ENCODE peak calls at places on chromosomes 6 and 20, in five cellular contexts. C is heart left ventricle, X is adrenal gland, G is AG04449, A is transverse colon. U is an unnamed sample.

GRCh38 chr20:1646975-1647431 is 10.6 kb downstream of the SIRPG start:
- DNase-seq in C (no peak), X (no peak), G (no peak), A (no peak), U (no peak)

GRCh38 chr6:35327349-35328027 is 14.9 kb upstream of the PPARD start:
- DNase-seq in C (peak), X (peak), G (no peak), A (peak), U (no peak)

GRCh38 chr6:119349041-119349340 is 570 bp downstream of the MAN1A1 start:
- DNase-seq in C (no peak), X (no peak), G (no peak), A (no peak), U (no peak)

GRCh38 chr6:118574051-118574865 is 26.2 kb downstream of the PLN start:
- DNase-seq in C (no peak), X (no peak), G (no peak), A (no peak), U (no peak)

GRCh38 chr6:44128020-44128917 is 915 bp downstream of the TMEM63B start:
- DNase-seq in C (peak), X (peak), G (no peak), A (peak), U (no peak)

GRCh38 chr6:109999740-110000139 is 21.6 kb downstream of the GPR6 start:
- DNase-seq in C (no peak), X (no peak), G (no peak), A (no peak), U (no peak)

GRCh38 chr6:81878479-81878878 is 126.0 kb upstream of the TENT5A start:
- DNase-seq in C (no peak), X (no peak), G (no peak), A (no peak), U (no peak)

GRCh38 chr6:2063547-2063946 is 181.9 kb downstream of the GMDS start:
- DNase-seq in C (no peak), X (no peak), G (no peak), A (no peak), U (no peak)

GRCh38 chr6:144762450-144762849 is 477.3 kb downstream of the UTRN start:
- DNase-seq in C (no peak), X (no peak), G (no peak), A (no peak), U (no peak)

GRCh38 chr20:56411759-56412472 is at the start of gene CASS4:
- DNase-seq in C (no peak), X (peak), G (peak), A (no peak), U (no peak)

GRCh38 chr20:5044075-5044620 is 42.8 kb upstream of the SLC23A2 start:
- DNase-seq in C (no peak), X (no peak), G (no peak), A (no peak), U (no peak)

GRCh38 chr20:63735859-63736718 is at the start of gene LIME1:
- DNase-seq in C (no peak), X (peak), G (no peak), A (peak), U (no peak)

GRCh38 chr20:13336308-13337089 is 115.4 kb downstream of the ISM1 start:
- DNase-seq in C (no peak), X (no peak), G (no peak), A (no peak), U (peak)

GRCh38 chr20:36479938-36480337 is 61.4 kb upstream of the MYL9 start:
- DNase-seq in C (no peak), X (no peak), G (no peak), A (no peak), U (no peak)

GRCh38 chr6:87115402-87116135 is 20.7 kb upstream of the CGA start:
- DNase-seq in C (no peak), X (no peak), G (no peak), A (no peak), U (no peak)

GRCh38 chr6:169864148-169865030 is 113.0 kb downstream of the ERMARD start:
- DNase-seq in C (no peak), X (peak), G (no peak), A (peak), U (no peak)

GRCh38 chr6:165441176-165441575 is 131.8 kb upstream of the C6orf118 start:
- DNase-seq in C (no peak), X (no peak), G (no peak), A (no peak), U (no peak)

GRCh38 chr6:1970151-1970561 is 275.2 kb downstream of the GMDS start:
- DNase-seq in C (no peak), X (no peak), G (no peak), A (no peak), U (no peak)

GRCh38 chr20:8399963-8400362 is 267.9 kb downstream of the PLCB1 start:
- DNase-seq in C (no peak), X (no peak), G (no peak), A (no peak), U (no peak)

GRCh38 chr6:75943381-75943780 is 129.1 kb downstream of the IMPG1 start:
- DNase-seq in C (no peak), X (no peak), G (no peak), A (no peak), U (no peak)

GRCh38 chr20:46089076-46089337 is 755 bp downstream of the NCOA5 start:
- DNase-seq in C (no peak), X (no peak), G (no peak), A (no peak), U (no peak)

GRCh38 chr6:111711476-111711875 is 105.8 kb upstream of the TRAF3IP2 start:
- DNase-seq in C (peak), X (no peak), G (no peak), A (peak), U (no peak)

GRCh38 chr6:26273673-26274595 is 91.1 kb upstream of the BTN3A2 start:
- DNase-seq in C (no peak), X (no peak), G (no peak), A (no peak), U (no peak)

DNA sequence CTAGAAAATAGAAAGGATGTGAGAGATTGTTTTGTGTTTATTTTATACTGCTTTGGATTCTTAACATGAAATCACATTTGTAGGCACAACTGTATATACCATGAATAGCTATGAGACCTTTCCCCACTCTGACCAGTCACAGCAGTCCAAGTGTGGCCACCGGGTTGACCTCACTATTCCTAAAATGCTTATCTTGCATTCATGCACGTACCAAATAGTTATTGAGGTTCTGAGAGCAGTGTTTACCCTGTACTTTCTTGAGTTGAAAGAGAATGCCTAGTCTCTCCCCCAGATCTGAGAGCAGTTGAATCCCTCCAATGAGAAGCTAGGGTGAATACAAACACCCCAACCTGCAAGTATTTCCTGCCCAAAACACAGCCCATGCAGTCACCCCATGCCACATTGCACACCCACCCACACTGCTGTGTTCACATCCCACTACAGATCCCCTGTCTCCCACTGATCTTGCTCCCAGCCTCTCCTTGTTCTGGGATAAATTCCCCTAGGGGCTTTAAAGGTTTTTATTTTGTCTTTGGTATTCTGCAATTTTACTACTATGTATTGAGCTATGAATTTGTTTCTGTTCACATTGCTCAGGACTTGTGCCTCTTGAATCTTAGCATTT is 51.6 kb downstream of the GOPC start:
- DNase-seq in C (no peak), X (no peak), G (no peak), A (no peak), U (no peak)
- H3K4me3 ChIP-seq in C (no peak), X (no peak), G (no peak), A (no peak), U (no peak)

GRCh38 chr20:48025661-48026060 is 240.4 kb upstream of the SULF2 start:
- DNase-seq in C (no peak), X (no peak), G (peak), A (no peak), U (no peak)
- H3K4me3 ChIP-seq in C (no peak), X (peak), G (peak), A (no peak), U (no peak)

GRCh38 chr20:10940941-10941340 is 267.1 kb upstream of the JAG1 start:
- DNase-seq in C (no peak), X (no peak), G (no peak), A (no peak), U (no peak)
- H3K4me3 ChIP-seq in C (no peak), X (no peak), G (no peak), A (no peak), U (no peak)

DNA sequence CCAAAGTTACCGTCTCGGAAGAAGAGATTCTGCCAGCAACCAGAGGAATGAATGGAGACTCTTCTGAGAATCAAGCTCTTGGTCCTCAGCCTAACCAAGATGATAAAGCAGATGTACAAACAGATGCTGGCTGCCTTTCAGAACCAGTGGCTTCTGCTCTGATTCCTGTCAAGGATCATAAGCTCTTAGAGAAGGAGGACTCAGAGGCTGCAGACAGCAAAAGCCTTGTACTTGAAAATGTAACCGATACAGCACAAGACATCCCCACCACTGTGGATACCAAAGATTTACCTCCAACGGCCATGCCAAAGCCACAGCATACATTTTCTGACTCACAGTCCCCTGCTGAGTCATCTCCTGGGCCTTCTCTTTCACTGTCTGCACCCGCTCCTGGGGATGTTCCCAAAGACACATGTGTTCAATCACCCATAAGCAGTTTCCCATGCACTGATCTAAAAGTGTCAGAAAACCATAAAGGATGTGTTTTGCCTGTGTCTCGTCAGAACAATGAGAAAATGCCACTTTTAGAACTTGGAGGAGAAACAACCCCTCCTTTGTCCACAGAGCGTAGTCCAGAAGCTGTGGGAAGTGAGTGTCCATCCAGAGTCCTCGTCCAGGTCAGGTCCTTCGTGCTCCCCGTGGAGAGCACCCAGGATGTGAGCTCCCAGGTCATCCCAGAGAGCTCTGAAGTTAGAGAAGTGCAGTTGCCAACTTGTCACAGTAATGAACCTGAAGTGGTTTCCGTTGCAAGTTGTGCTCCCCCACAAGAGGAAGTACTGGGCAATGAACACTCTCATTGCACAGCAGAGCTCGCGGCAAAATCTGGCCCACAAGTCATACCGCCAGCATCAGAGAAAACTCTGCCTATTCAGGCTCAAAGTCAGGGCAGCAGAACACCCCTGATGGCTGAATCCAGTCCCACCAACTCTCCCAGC is 109.6 kb downstream of the RTN4IP1 start:
- DNase-seq in C (peak), X (peak), G (peak), A (peak), U (peak)
- H3K4me3 ChIP-seq in C (no peak), X (no peak), G (peak), A (no peak), U (peak)

GRCh38 chr6:135575629-135576028 is 78.1 kb upstream of the AHI1 start:
- DNase-seq in C (no peak), X (no peak), G (no peak), A (no peak), U (no peak)
- H3K4me3 ChIP-seq in C (no peak), X (no peak), G (no peak), A (no peak), U (no peak)

DNA sequence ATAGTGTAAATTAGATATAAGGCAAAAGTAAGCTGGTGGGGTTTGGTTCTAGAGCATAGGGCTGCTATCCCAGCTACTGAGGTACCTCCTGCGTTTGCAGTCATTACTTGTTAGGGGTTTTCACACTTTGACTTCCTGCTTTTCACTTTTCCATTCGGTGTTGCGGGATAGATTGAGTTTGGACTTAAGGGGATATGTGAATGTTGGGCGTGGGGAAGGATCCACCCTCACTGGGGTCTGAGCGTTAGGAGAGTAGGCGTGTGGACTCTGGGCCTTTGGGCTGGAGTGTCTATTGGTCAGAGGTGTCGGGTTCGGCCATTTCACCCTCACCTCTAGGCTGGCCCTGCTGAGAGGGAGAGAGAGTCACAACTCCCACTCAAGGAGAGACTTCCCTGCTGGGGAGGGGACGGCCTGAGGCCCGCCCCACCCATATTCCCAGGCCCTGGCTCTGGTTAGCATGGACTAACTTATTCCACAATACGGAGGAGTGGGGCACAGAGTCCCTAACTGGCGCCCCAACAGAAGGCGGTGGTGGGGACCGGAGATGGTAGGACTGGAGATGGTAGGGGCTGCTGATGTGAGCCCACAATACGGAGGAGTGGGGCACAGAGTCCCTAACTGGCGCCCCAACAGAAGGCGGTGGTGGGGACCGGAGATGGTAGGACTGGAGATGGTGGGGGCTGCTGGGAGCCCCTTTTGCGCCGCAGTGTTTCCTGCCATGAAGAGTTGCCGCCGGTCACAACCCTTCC is 1.6 kb upstream of the PTPRA start:
- DNase-seq in C (no peak), X (no peak), G (no peak), A (no peak), U (no peak)
- H3K4me3 ChIP-seq in C (peak), X (peak), G (peak), A (no peak), U (peak)

GRCh38 chr6:154122195-154122925 is 83.3 kb downstream of the OPRM1 start:
- DNase-seq in C (no peak), X (no peak), G (no peak), A (no peak), U (no peak)
- H3K4me3 ChIP-seq in C (no peak), X (no peak), G (no peak), A (no peak), U (no peak)

GRCh38 chr20:60966031-60966430 is 286.0 kb upstream of the CDH4 start:
- DNase-seq in C (no peak), X (no peak), G (no peak), A (no peak), U (no peak)
- H3K4me3 ChIP-seq in C (no peak), X (no peak), G (no peak), A (no peak), U (no peak)